ENCODE peak calls at places on chromosomes 6 and 20, in five cellular contexts. One of them, this sample, is unnamed.

GRCh38 chr6:17015144-17015543 is 86.7 kb upstream of the STMND1 start:
- DNase-seq in iPS DF 6.9: no peak
- DNase-seq in Peyer's patch: no peak
- DNase-seq in heart left ventricle: no peak
- DNase-seq in suprapubic skin: no peak
- DNase-seq in this sample: no peak

GRCh38 chr20:29427201-29428060 is 1830.0 kb upstream of the DEFB115 start:
- DNase-seq in iPS DF 6.9: no peak
- DNase-seq in Peyer's patch: peak; percentile 69
- DNase-seq in heart left ventricle: no peak
- DNase-seq in suprapubic skin: no peak
- DNase-seq in this sample: no peak

GRCh38 chr6:157768304-157768703 is 54.7 kb upstream of the SNX9 start:
- DNase-seq in iPS DF 6.9: no peak
- DNase-seq in Peyer's patch: no peak
- DNase-seq in heart left ventricle: no peak
- DNase-seq in suprapubic skin: no peak
- DNase-seq in this sample: no peak

GRCh38 chr6:41055149-41055548 is 2.1 kb downstream of the APOBEC2 start:
- DNase-seq in iPS DF 6.9: no peak
- DNase-seq in Peyer's patch: no peak
- DNase-seq in heart left ventricle: peak; percentile 58
- DNase-seq in suprapubic skin: no peak
- DNase-seq in this sample: no peak

GRCh38 chr6:123091091-123091895 is 95.3 kb downstream of the CLVS2 start:
- DNase-seq in iPS DF 6.9: no peak
- DNase-seq in Peyer's patch: no peak
- DNase-seq in heart left ventricle: no peak
- DNase-seq in suprapubic skin: no peak
- DNase-seq in this sample: peak; percentile 27

GRCh38 chr6:106534564-106534982 is 94.7 kb downstream of the RTN4IP1 start:
- DNase-seq in iPS DF 6.9: no peak
- DNase-seq in Peyer's patch: no peak
- DNase-seq in heart left ventricle: no peak
- DNase-seq in suprapubic skin: no peak
- DNase-seq in this sample: no peak

GRCh38 chr6:37624606-37625574 is 72.8 kb downstream of the MDGA1 start:
- DNase-seq in iPS DF 6.9: no peak
- DNase-seq in Peyer's patch: peak; percentile 86
- DNase-seq in heart left ventricle: peak; percentile 59
- DNase-seq in suprapubic skin: no peak
- DNase-seq in this sample: peak; percentile 88

GRCh38 chr20:51388756-51389542 is 153.6 kb downstream of the NFATC2 start:
- DNase-seq in iPS DF 6.9: no peak
- DNase-seq in Peyer's patch: no peak
- DNase-seq in heart left ventricle: no peak
- DNase-seq in suprapubic skin: no peak
- DNase-seq in this sample: no peak

GRCh38 chr6:33294086-33294823 is 4.5 kb downstream of the RGL2 start:
- DNase-seq in iPS DF 6.9: no peak
- DNase-seq in Peyer's patch: no peak
- DNase-seq in heart left ventricle: no peak
- DNase-seq in suprapubic skin: no peak
- DNase-seq in this sample: no peak

GRCh38 chr6:25157183-25157582 is 122.0 kb upstream of the CARMIL1 start:
- DNase-seq in iPS DF 6.9: no peak
- DNase-seq in Peyer's patch: no peak
- DNase-seq in heart left ventricle: no peak
- DNase-seq in suprapubic skin: no peak
- DNase-seq in this sample: no peak

GRCh38 chr6:44142835-44143234 is 15.5 kb downstream of the TMEM63B start:
- DNase-seq in iPS DF 6.9: no peak
- DNase-seq in Peyer's patch: no peak
- DNase-seq in heart left ventricle: no peak
- DNase-seq in suprapubic skin: no peak
- DNase-seq in this sample: no peak

GRCh38 chr6:142819603-142820335 is 125.2 kb downstream of the HIVEP2 start:
- DNase-seq in iPS DF 6.9: no peak
- DNase-seq in Peyer's patch: no peak
- DNase-seq in heart left ventricle: no peak
- DNase-seq in suprapubic skin: no peak
- DNase-seq in this sample: no peak

GRCh38 chr20:10172998-10173655 is 45.5 kb upstream of the SNAP25 start:
- DNase-seq in iPS DF 6.9: no peak
- DNase-seq in Peyer's patch: no peak
- DNase-seq in heart left ventricle: no peak
- DNase-seq in suprapubic skin: no peak
- DNase-seq in this sample: no peak

GRCh38 chr20:19275630-19276071 is 63.2 kb downstream of the SLC24A3 start:
- DNase-seq in iPS DF 6.9: no peak
- DNase-seq in Peyer's patch: peak; percentile 57
- DNase-seq in heart left ventricle: peak; percentile 79
- DNase-seq in suprapubic skin: peak; percentile 90
- DNase-seq in this sample: peak; percentile 86

GRCh38 chr6:152316024-152316423 is 321.1 kb downstream of the SYNE1 start:
- DNase-seq in iPS DF 6.9: no peak
- DNase-seq in Peyer's patch: no peak
- DNase-seq in heart left ventricle: peak; percentile 72
- DNase-seq in suprapubic skin: no peak
- DNase-seq in this sample: no peak

GRCh38 chr20:46400828-46401477 is 5.5 kb downstream of the ELMO2 start:
- DNase-seq in iPS DF 6.9: no peak
- DNase-seq in Peyer's patch: no peak
- DNase-seq in heart left ventricle: no peak
- DNase-seq in suprapubic skin: no peak
- DNase-seq in this sample: no peak

GRCh38 chr6:30615219-30615957 is 1.7 kb downstream of the PPP1R10 start:
- DNase-seq in iPS DF 6.9: no peak
- DNase-seq in Peyer's patch: no peak
- DNase-seq in heart left ventricle: peak; percentile 48
- DNase-seq in suprapubic skin: no peak
- DNase-seq in this sample: peak; percentile 38

GRCh38 chr6:15025416-15025815 is 220.5 kb upstream of the JARID2 start:
- DNase-seq in iPS DF 6.9: no peak
- DNase-seq in Peyer's patch: no peak
- DNase-seq in heart left ventricle: no peak
- DNase-seq in suprapubic skin: no peak
- DNase-seq in this sample: no peak

GRCh38 chr6:11653028-11653583 is 115.6 kb downstream of the TMEM170B start:
- DNase-seq in iPS DF 6.9: no peak
- DNase-seq in Peyer's patch: no peak
- DNase-seq in heart left ventricle: peak; percentile 60
- DNase-seq in suprapubic skin: no peak
- DNase-seq in this sample: no peak

GRCh38 chr20:47278907-47279348 is 77.6 kb downstream of the ZMYND8 start:
- DNase-seq in iPS DF 6.9: no peak
- DNase-seq in Peyer's patch: no peak
- DNase-seq in heart left ventricle: no peak
- DNase-seq in suprapubic skin: no peak
- DNase-seq in this sample: no peak

DNA sequence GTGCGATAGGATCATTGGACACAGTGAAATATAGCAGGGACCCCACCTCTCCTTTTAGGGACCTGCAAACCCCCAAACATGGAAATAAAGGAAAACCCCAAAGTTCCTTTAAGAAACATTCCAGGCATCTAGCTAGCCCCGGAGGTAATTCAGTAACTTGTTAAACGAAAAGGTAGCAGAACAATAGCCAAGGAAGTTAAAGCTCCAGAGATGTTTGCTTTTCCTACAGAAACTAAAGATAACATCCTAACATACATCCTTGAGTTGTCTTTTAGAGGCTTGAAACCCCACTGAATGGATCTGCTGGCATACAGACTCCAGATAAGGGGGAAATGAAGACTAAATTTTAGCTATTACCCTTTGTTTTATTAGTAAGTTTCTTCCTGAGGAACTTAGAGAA is 51.0 kb downstream of the FAM184A start:
- DNase-seq in iPS DF 6.9: no peak
- DNase-seq in Peyer's patch: no peak
- DNase-seq in heart left ventricle: no peak
- DNase-seq in suprapubic skin: no peak
- DNase-seq in this sample: no peak
- H3K4me1 ChIP-seq in iPS DF 6.9: peaks cover 11% of the 10 kb centered on the region
- H3K4me1 ChIP-seq in Peyer's patch: no peaks in the 10 kb centered on the region
- H3K4me1 ChIP-seq in heart left ventricle: no peaks in the 10 kb centered on the region
- H3K4me1 ChIP-seq in suprapubic skin: no peaks in the 10 kb centered on the region
- H3K4me1 ChIP-seq in this sample: no peaks in the 10 kb centered on the region

GRCh38 chr20:43723194-43723593 is 3.6 kb downstream of the GTSF1L start:
- DNase-seq in iPS DF 6.9: no peak
- DNase-seq in Peyer's patch: no peak
- DNase-seq in heart left ventricle: no peak
- DNase-seq in suprapubic skin: no peak
- DNase-seq in this sample: no peak

GRCh38 chr20:43721429-43722152 is 5.2 kb downstream of the GTSF1L start:
- DNase-seq in iPS DF 6.9: no peak
- DNase-seq in Peyer's patch: no peak
- DNase-seq in heart left ventricle: no peak
- DNase-seq in suprapubic skin: no peak
- DNase-seq in this sample: no peak

GRCh38 chr20:43722153-43722505 is 4.7 kb downstream of the GTSF1L start:
- DNase-seq in iPS DF 6.9: no peak
- DNase-seq in Peyer's patch: no peak
- DNase-seq in heart left ventricle: no peak
- DNase-seq in suprapubic skin: no peak
- DNase-seq in this sample: no peak

GRCh38 chr20:43720007-43720406 is 6.8 kb downstream of the GTSF1L start:
- DNase-seq in iPS DF 6.9: no peak
- DNase-seq in Peyer's patch: no peak
- DNase-seq in heart left ventricle: no peak
- DNase-seq in suprapubic skin: no peak
- DNase-seq in this sample: no peak

GRCh38 chr20:43721097-43721428 is 5.7 kb downstream of the GTSF1L start:
- DNase-seq in iPS DF 6.9: no peak
- DNase-seq in Peyer's patch: no peak
- DNase-seq in heart left ventricle: no peak
- DNase-seq in suprapubic skin: no peak
- DNase-seq in this sample: no peak
- H3K4me1 ChIP-seq in iPS DF 6.9: peaks cover 7% of the 10 kb centered on the region
- H3K4me1 ChIP-seq in Peyer's patch: no peaks in the 10 kb centered on the region
- H3K4me1 ChIP-seq in heart left ventricle: no peaks in the 10 kb centered on the region
- H3K4me1 ChIP-seq in suprapubic skin: peaks cover 8% of the 10 kb centered on the region
- H3K4me1 ChIP-seq in this sample: no peaks in the 10 kb centered on the region

GRCh38 chr6:12748411-12748810 is 31.8 kb downstream of the PHACTR1 start:
- DNase-seq in iPS DF 6.9: no peak
- DNase-seq in Peyer's patch: no peak
- DNase-seq in heart left ventricle: no peak
- DNase-seq in suprapubic skin: no peak
- DNase-seq in this sample: no peak
- H3K4me1 ChIP-seq in iPS DF 6.9: peaks cover 1% of the 10 kb centered on the region
- H3K4me1 ChIP-seq in Peyer's patch: no peaks in the 10 kb centered on the region
- H3K4me1 ChIP-seq in heart left ventricle: no peaks in the 10 kb centered on the region
- H3K4me1 ChIP-seq in suprapubic skin: peaks cover 13% of the 10 kb centered on the region
- H3K4me1 ChIP-seq in this sample: peaks cover 15% of the 10 kb centered on the region

GRCh38 chr6:144353871-144354314 is 68.8 kb downstream of the UTRN start:
- DNase-seq in iPS DF 6.9: no peak
- DNase-seq in Peyer's patch: no peak
- DNase-seq in heart left ventricle: no peak
- DNase-seq in suprapubic skin: no peak
- DNase-seq in this sample: no peak
- H3K4me1 ChIP-seq in iPS DF 6.9: peaks cover 6% of the 10 kb centered on the region
- H3K4me1 ChIP-seq in Peyer's patch: no peaks in the 10 kb centered on the region
- H3K4me1 ChIP-seq in heart left ventricle: peaks cover 72% of the 10 kb centered on the region
- H3K4me1 ChIP-seq in suprapubic skin: peaks cover 53% of the 10 kb centered on the region
- H3K4me1 ChIP-seq in this sample: peaks cover 21% of the 10 kb centered on the region

GRCh38 chr6:167547328-167547692 is 222.4 kb downstream of the TTLL2 start:
- DNase-seq in iPS DF 6.9: no peak
- DNase-seq in Peyer's patch: no peak
- DNase-seq in heart left ventricle: no peak
- DNase-seq in suprapubic skin: no peak
- DNase-seq in this sample: no peak

GRCh38 chr6:167550936-167551633 is 226.2 kb downstream of the TTLL2 start:
- DNase-seq in iPS DF 6.9: no peak
- DNase-seq in Peyer's patch: peak; percentile 74
- DNase-seq in heart left ventricle: peak; percentile 91
- DNase-seq in suprapubic skin: peak; percentile 84
- DNase-seq in this sample: peak; percentile 86

GRCh38 chr6:167547751-167548150 is 222.9 kb downstream of the TTLL2 start:
- DNase-seq in iPS DF 6.9: no peak
- DNase-seq in Peyer's patch: no peak
- DNase-seq in heart left ventricle: peak; percentile 45
- DNase-seq in suprapubic skin: no peak
- DNase-seq in this sample: no peak

GRCh38 chr6:167548451-167548850 is 223.6 kb downstream of the TTLL2 start:
- DNase-seq in iPS DF 6.9: no peak
- DNase-seq in Peyer's patch: no peak
- DNase-seq in heart left ventricle: no peak
- DNase-seq in suprapubic skin: no peak
- DNase-seq in this sample: no peak

GRCh38 chr6:167549187-167549586 is 224.3 kb downstream of the TTLL2 start:
- DNase-seq in iPS DF 6.9: no peak
- DNase-seq in Peyer's patch: no peak
- DNase-seq in heart left ventricle: no peak
- DNase-seq in suprapubic skin: no peak
- DNase-seq in this sample: no peak
- H3K4me1 ChIP-seq in iPS DF 6.9: no peaks in the 10 kb centered on the region
- H3K4me1 ChIP-seq in Peyer's patch: peaks cover 11% of the 10 kb centered on the region
- H3K4me1 ChIP-seq in heart left ventricle: peaks cover 31% of the 10 kb centered on the region
- H3K4me1 ChIP-seq in suprapubic skin: peaks cover 20% of the 10 kb centered on the region
- H3K4me1 ChIP-seq in this sample: peaks cover 19% of the 10 kb centered on the region

GRCh38 chr6:139588076-139588639 is 213.7 kb upstream of the CITED2 start:
- DNase-seq in iPS DF 6.9: no peak
- DNase-seq in Peyer's patch: no peak
- DNase-seq in heart left ventricle: no peak
- DNase-seq in suprapubic skin: no peak
- DNase-seq in this sample: peak; percentile 84

GRCh38 chr6:139588734-139589418 is 214.4 kb upstream of the CITED2 start:
- DNase-seq in iPS DF 6.9: no peak
- DNase-seq in Peyer's patch: no peak
- DNase-seq in heart left ventricle: no peak
- DNase-seq in suprapubic skin: no peak
- DNase-seq in this sample: no peak

GRCh38 chr6:139586273-139586672 is 211.8 kb upstream of the CITED2 start:
- DNase-seq in iPS DF 6.9: no peak
- DNase-seq in Peyer's patch: no peak
- DNase-seq in heart left ventricle: no peak
- DNase-seq in suprapubic skin: no peak
- DNase-seq in this sample: no peak

GRCh38 chr6:139590206-139590605 is 215.8 kb upstream of the CITED2 start:
- DNase-seq in iPS DF 6.9: no peak
- DNase-seq in Peyer's patch: no peak
- DNase-seq in heart left ventricle: no peak
- DNase-seq in suprapubic skin: no peak
- DNase-seq in this sample: peak; percentile 53

GRCh38 chr6:139587469-139587868 is 213.0 kb upstream of the CITED2 start:
- DNase-seq in iPS DF 6.9: no peak
- DNase-seq in Peyer's patch: no peak
- DNase-seq in heart left ventricle: no peak
- DNase-seq in suprapubic skin: no peak
- DNase-seq in this sample: no peak
- H3K4me1 ChIP-seq in iPS DF 6.9: no peaks in the 10 kb centered on the region
- H3K4me1 ChIP-seq in Peyer's patch: peaks cover 42% of the 10 kb centered on the region
- H3K4me1 ChIP-seq in heart left ventricle: peaks cover 24% of the 10 kb centered on the region
- H3K4me1 ChIP-seq in suprapubic skin: peaks cover 16% of the 10 kb centered on the region
- H3K4me1 ChIP-seq in this sample: peaks cover 47% of the 10 kb centered on the region